ENCODE peak calls at places on chromosomes 13 and 19, in ten cellular contexts. One of them, this sample, is unnamed.

GRCh38 chr19:54481326-54481930 is 8.3 kb upstream of the CDC42EP5 start:
- DNase-seq in fibroblast of lung: no peak
- DNase-seq in activated T-helper 2 cell treated with anti-CD3 and anti-CD28 coated beads, Interferon-gamma antibody, Interleukin-2, Interleukin-4, amounts not matched to agents 10 μg/mL and 5 μg/mL and 100 μg/mL, durations not matched to agents 14 hours and 24 hours and 36 hours: no peak
- DNase-seq in NCI-H345: peak
- DNase-seq in stimulated activated CD4-positive, alpha-beta T cell treated with anti-CD3 and anti-CD28 coated beads, TNF-alpha, amount 100 ng/mL, for 1 hour: no peak
- DNase-seq in NCI-H774: peak
- DNase-seq in skeletal muscle cell: no peak
- DNase-seq in cardiac muscle cell: peak
- DNase-seq in NAMALWA: peak
- DNase-seq in transverse colon: no peak
- DNase-seq in this sample: peak

GRCh38 chr13:75929074-75929473 is 292.9 kb downstream of the LMO7 start:
- DNase-seq in skeletal muscle cell: no peak
- DNase-seq in NCI-H774: no peak
- DNase-seq in stimulated activated CD4-positive, alpha-beta T cell treated with anti-CD3 and anti-CD28 coated beads, TNF-alpha, amount 100 ng/mL, for 1 hour: no peak
- DNase-seq in activated T-helper 2 cell treated with anti-CD3 and anti-CD28 coated beads, Interferon-gamma antibody, Interleukin-2, Interleukin-4, amounts not matched to agents 10 μg/mL and 5 μg/mL and 100 μg/mL, durations not matched to agents 14 hours and 24 hours and 36 hours: no peak
- DNase-seq in transverse colon: no peak
- DNase-seq in NAMALWA: no peak
- DNase-seq in cardiac muscle cell: no peak
- DNase-seq in fibroblast of lung: no peak
- DNase-seq in NCI-H345: no peak
- DNase-seq in this sample: no peak

GRCh38 chr13:65670014-65670625 is 1560.0 kb downstream of the PCDH9 start:
- DNase-seq in NCI-H345: no peak
- DNase-seq in fibroblast of lung: no peak
- DNase-seq in activated T-helper 2 cell treated with anti-CD3 and anti-CD28 coated beads, Interferon-gamma antibody, Interleukin-2, Interleukin-4, amounts not matched to agents 10 μg/mL and 5 μg/mL and 100 μg/mL, durations not matched to agents 14 hours and 24 hours and 36 hours: no peak
- DNase-seq in cardiac muscle cell: no peak
- DNase-seq in stimulated activated CD4-positive, alpha-beta T cell treated with anti-CD3 and anti-CD28 coated beads, TNF-alpha, amount 100 ng/mL, for 1 hour: no peak
- DNase-seq in NAMALWA: no peak
- DNase-seq in skeletal muscle cell: no peak
- DNase-seq in NCI-H774: no peak
- DNase-seq in transverse colon: no peak
- DNase-seq in this sample: no peak

GRCh38 chr13:53015044-53015443 is 13.6 kb upstream of the OLFM4 start:
- DNase-seq in transverse colon: no peak
- DNase-seq in fibroblast of lung: no peak
- DNase-seq in skeletal muscle cell: no peak
- DNase-seq in NAMALWA: no peak
- DNase-seq in cardiac muscle cell: no peak
- DNase-seq in activated T-helper 2 cell treated with anti-CD3 and anti-CD28 coated beads, Interferon-gamma antibody, Interleukin-2, Interleukin-4, amounts not matched to agents 10 μg/mL and 5 μg/mL and 100 μg/mL, durations not matched to agents 14 hours and 24 hours and 36 hours: no peak
- DNase-seq in stimulated activated CD4-positive, alpha-beta T cell treated with anti-CD3 and anti-CD28 coated beads, TNF-alpha, amount 100 ng/mL, for 1 hour: no peak
- DNase-seq in NCI-H345: no peak
- DNase-seq in NCI-H774: no peak
- DNase-seq in this sample: no peak

GRCh38 chr19:55206664-55207500 is 2.4 kb downstream of the PTPRH start:
- DNase-seq in NCI-H345: peak
- DNase-seq in stimulated activated CD4-positive, alpha-beta T cell treated with anti-CD3 and anti-CD28 coated beads, TNF-alpha, amount 100 ng/mL, for 1 hour: no peak
- DNase-seq in skeletal muscle cell: peak
- DNase-seq in cardiac muscle cell: peak
- DNase-seq in NCI-H774: peak
- DNase-seq in fibroblast of lung: peak
- DNase-seq in activated T-helper 2 cell treated with anti-CD3 and anti-CD28 coated beads, Interferon-gamma antibody, Interleukin-2, Interleukin-4, amounts not matched to agents 10 μg/mL and 5 μg/mL and 100 μg/mL, durations not matched to agents 14 hours and 24 hours and 36 hours: peak
- DNase-seq in NAMALWA: no peak
- DNase-seq in transverse colon: peak
- DNase-seq in this sample: no peak

GRCh38 chr13:30577381-30577780 is 40.3 kb upstream of the USPL1 start:
- DNase-seq in fibroblast of lung: peak
- DNase-seq in skeletal muscle cell: peak
- DNase-seq in NCI-H774: no peak
- DNase-seq in NAMALWA: no peak
- DNase-seq in activated T-helper 2 cell treated with anti-CD3 and anti-CD28 coated beads, Interferon-gamma antibody, Interleukin-2, Interleukin-4, amounts not matched to agents 10 μg/mL and 5 μg/mL and 100 μg/mL, durations not matched to agents 14 hours and 24 hours and 36 hours: peak
- DNase-seq in stimulated activated CD4-positive, alpha-beta T cell treated with anti-CD3 and anti-CD28 coated beads, TNF-alpha, amount 100 ng/mL, for 1 hour: no peak
- DNase-seq in NCI-H345: no peak
- DNase-seq in cardiac muscle cell: no peak
- DNase-seq in transverse colon: peak
- DNase-seq in this sample: peak

GRCh38 chr13:33072282-33072681 is 56.1 kb downstream of the KL start:
- DNase-seq in NAMALWA: no peak
- DNase-seq in NCI-H345: peak
- DNase-seq in stimulated activated CD4-positive, alpha-beta T cell treated with anti-CD3 and anti-CD28 coated beads, TNF-alpha, amount 100 ng/mL, for 1 hour: no peak
- DNase-seq in fibroblast of lung: no peak
- DNase-seq in activated T-helper 2 cell treated with anti-CD3 and anti-CD28 coated beads, Interferon-gamma antibody, Interleukin-2, Interleukin-4, amounts not matched to agents 10 μg/mL and 5 μg/mL and 100 μg/mL, durations not matched to agents 14 hours and 24 hours and 36 hours: no peak
- DNase-seq in transverse colon: no peak
- DNase-seq in skeletal muscle cell: no peak
- DNase-seq in NCI-H774: no peak
- DNase-seq in cardiac muscle cell: no peak
- DNase-seq in this sample: no peak

GRCh38 chr19:6773323-6773931 is 919 bp downstream of the VAV1 start:
- DNase-seq in NCI-H345: no peak
- DNase-seq in activated T-helper 2 cell treated with anti-CD3 and anti-CD28 coated beads, Interferon-gamma antibody, Interleukin-2, Interleukin-4, amounts not matched to agents 10 μg/mL and 5 μg/mL and 100 μg/mL, durations not matched to agents 14 hours and 24 hours and 36 hours: peak
- DNase-seq in NAMALWA: peak
- DNase-seq in fibroblast of lung: no peak
- DNase-seq in transverse colon: peak
- DNase-seq in stimulated activated CD4-positive, alpha-beta T cell treated with anti-CD3 and anti-CD28 coated beads, TNF-alpha, amount 100 ng/mL, for 1 hour: no peak
- DNase-seq in NCI-H774: no peak
- DNase-seq in skeletal muscle cell: no peak
- DNase-seq in cardiac muscle cell: no peak
- DNase-seq in this sample: peak

GRCh38 chr13:112767506-112768471 is 78.0 kb downstream of the ATP11A start:
- DNase-seq in stimulated activated CD4-positive, alpha-beta T cell treated with anti-CD3 and anti-CD28 coated beads, TNF-alpha, amount 100 ng/mL, for 1 hour: no peak
- DNase-seq in activated T-helper 2 cell treated with anti-CD3 and anti-CD28 coated beads, Interferon-gamma antibody, Interleukin-2, Interleukin-4, amounts not matched to agents 10 μg/mL and 5 μg/mL and 100 μg/mL, durations not matched to agents 14 hours and 24 hours and 36 hours: no peak
- DNase-seq in fibroblast of lung: no peak
- DNase-seq in cardiac muscle cell: no peak
- DNase-seq in NAMALWA: no peak
- DNase-seq in NCI-H774: no peak
- DNase-seq in NCI-H345: no peak
- DNase-seq in transverse colon: peak
- DNase-seq in skeletal muscle cell: no peak
- DNase-seq in this sample: peak

GRCh38 chr13:31209819-31210209 is 10.0 kb downstream of the B3GLCT start:
- DNase-seq in activated T-helper 2 cell treated with anti-CD3 and anti-CD28 coated beads, Interferon-gamma antibody, Interleukin-2, Interleukin-4, amounts not matched to agents 10 μg/mL and 5 μg/mL and 100 μg/mL, durations not matched to agents 14 hours and 24 hours and 36 hours: no peak
- DNase-seq in transverse colon: no peak
- DNase-seq in NCI-H774: no peak
- DNase-seq in NCI-H345: no peak
- DNase-seq in cardiac muscle cell: no peak
- DNase-seq in skeletal muscle cell: no peak
- DNase-seq in stimulated activated CD4-positive, alpha-beta T cell treated with anti-CD3 and anti-CD28 coated beads, TNF-alpha, amount 100 ng/mL, for 1 hour: no peak
- DNase-seq in fibroblast of lung: no peak
- DNase-seq in NAMALWA: no peak
- DNase-seq in this sample: no peak

GRCh38 chr19:49347835-49348234 is 12.6 kb downstream of the CD37 start:
- DNase-seq in activated T-helper 2 cell treated with anti-CD3 and anti-CD28 coated beads, Interferon-gamma antibody, Interleukin-2, Interleukin-4, amounts not matched to agents 10 μg/mL and 5 μg/mL and 100 μg/mL, durations not matched to agents 14 hours and 24 hours and 36 hours: no peak
- DNase-seq in cardiac muscle cell: peak
- DNase-seq in stimulated activated CD4-positive, alpha-beta T cell treated with anti-CD3 and anti-CD28 coated beads, TNF-alpha, amount 100 ng/mL, for 1 hour: no peak
- DNase-seq in NCI-H774: no peak
- DNase-seq in NCI-H345: no peak
- DNase-seq in fibroblast of lung: peak
- DNase-seq in transverse colon: no peak
- DNase-seq in NAMALWA: peak
- DNase-seq in skeletal muscle cell: no peak
- DNase-seq in this sample: no peak

GRCh38 chr19:16605552-16605951 is 22.5 kb downstream of the MED26 start:
- DNase-seq in skeletal muscle cell: no peak
- DNase-seq in cardiac muscle cell: no peak
- DNase-seq in NAMALWA: no peak
- DNase-seq in transverse colon: no peak
- DNase-seq in NCI-H774: no peak
- DNase-seq in fibroblast of lung: no peak
- DNase-seq in activated T-helper 2 cell treated with anti-CD3 and anti-CD28 coated beads, Interferon-gamma antibody, Interleukin-2, Interleukin-4, amounts not matched to agents 10 μg/mL and 5 μg/mL and 100 μg/mL, durations not matched to agents 14 hours and 24 hours and 36 hours: no peak
- DNase-seq in stimulated activated CD4-positive, alpha-beta T cell treated with anti-CD3 and anti-CD28 coated beads, TNF-alpha, amount 100 ng/mL, for 1 hour: no peak
- DNase-seq in NCI-H345: no peak
- DNase-seq in this sample: no peak

GRCh38 chr19:17266589-17266974 is 661 bp upstream of the BABAM1 start:
- DNase-seq in NCI-H774: no peak
- DNase-seq in transverse colon: no peak
- DNase-seq in skeletal muscle cell: no peak
- DNase-seq in fibroblast of lung: no peak
- DNase-seq in NCI-H345: no peak
- DNase-seq in cardiac muscle cell: no peak
- DNase-seq in activated T-helper 2 cell treated with anti-CD3 and anti-CD28 coated beads, Interferon-gamma antibody, Interleukin-2, Interleukin-4, amounts not matched to agents 10 μg/mL and 5 μg/mL and 100 μg/mL, durations not matched to agents 14 hours and 24 hours and 36 hours: no peak
- DNase-seq in NAMALWA: no peak
- DNase-seq in stimulated activated CD4-positive, alpha-beta T cell treated with anti-CD3 and anti-CD28 coated beads, TNF-alpha, amount 100 ng/mL, for 1 hour: no peak
- DNase-seq in this sample: no peak

GRCh38 chr19:34556500-34556899 is 74.9 kb downstream of the WTIP start:
- DNase-seq in skeletal muscle cell: peak
- DNase-seq in cardiac muscle cell: peak
- DNase-seq in NCI-H345: no peak
- DNase-seq in fibroblast of lung: no peak
- DNase-seq in NCI-H774: no peak
- DNase-seq in NAMALWA: peak
- DNase-seq in stimulated activated CD4-positive, alpha-beta T cell treated with anti-CD3 and anti-CD28 coated beads, TNF-alpha, amount 100 ng/mL, for 1 hour: no peak
- DNase-seq in transverse colon: peak
- DNase-seq in activated T-helper 2 cell treated with anti-CD3 and anti-CD28 coated beads, Interferon-gamma antibody, Interleukin-2, Interleukin-4, amounts not matched to agents 10 μg/mL and 5 μg/mL and 100 μg/mL, durations not matched to agents 14 hours and 24 hours and 36 hours: no peak
- DNase-seq in this sample: no peak

GRCh38 chr13:30972888-30973377 is 40.5 kb downstream of the TEX26 start:
- DNase-seq in fibroblast of lung: peak
- DNase-seq in activated T-helper 2 cell treated with anti-CD3 and anti-CD28 coated beads, Interferon-gamma antibody, Interleukin-2, Interleukin-4, amounts not matched to agents 10 μg/mL and 5 μg/mL and 100 μg/mL, durations not matched to agents 14 hours and 24 hours and 36 hours: no peak
- DNase-seq in NAMALWA: no peak
- DNase-seq in transverse colon: no peak
- DNase-seq in cardiac muscle cell: no peak
- DNase-seq in stimulated activated CD4-positive, alpha-beta T cell treated with anti-CD3 and anti-CD28 coated beads, TNF-alpha, amount 100 ng/mL, for 1 hour: no peak
- DNase-seq in NCI-H774: no peak
- DNase-seq in skeletal muscle cell: no peak
- DNase-seq in NCI-H345: no peak
- DNase-seq in this sample: no peak

GRCh38 chr19:42466521-42467436 is 24.0 kb upstream of the CXCL17 start:
- DNase-seq in NCI-H345: no peak
- DNase-seq in activated T-helper 2 cell treated with anti-CD3 and anti-CD28 coated beads, Interferon-gamma antibody, Interleukin-2, Interleukin-4, amounts not matched to agents 10 μg/mL and 5 μg/mL and 100 μg/mL, durations not matched to agents 14 hours and 24 hours and 36 hours: no peak
- DNase-seq in transverse colon: no peak
- DNase-seq in stimulated activated CD4-positive, alpha-beta T cell treated with anti-CD3 and anti-CD28 coated beads, TNF-alpha, amount 100 ng/mL, for 1 hour: no peak
- DNase-seq in fibroblast of lung: no peak
- DNase-seq in skeletal muscle cell: no peak
- DNase-seq in cardiac muscle cell: no peak
- DNase-seq in NCI-H774: no peak
- DNase-seq in NAMALWA: peak
- DNase-seq in this sample: peak

This sample was measured in GM06990.